ENCODE peak calls at places on chromosomes 7 and 10, in seven cellular contexts. H is AG04450, N is IMR-90, Q is uterus, P is upper lobe of right lung, K is endodermal cell, Y is MM.1S. M is an unnamed sample.

GRCh38 chr7:129370812-129371211 is 63.4 kb upstream of the STRIP2 start:
- DNase-seq in H (no peak), N (peak; percentile 26), Q (no peak), P (no peak), K (no peak), Y (no peak), M (no peak)

GRCh38 chr7:34430456-34430855 is 227.6 kb upstream of the NPSR1 start:
- DNase-seq in H (no peak), N (peak; percentile 44), Q (no peak), P (no peak), K (peak; percentile 58), Y (peak; percentile 50), M (no peak)

GRCh38 chr7:134752006-134752760 is 27.3 kb upstream of the CALD1 start:
- DNase-seq in H (no peak), N (peak; percentile 71), Q (no peak), P (no peak), K (no peak), Y (no peak), M (no peak)

GRCh38 chr10:58512470-58513188 is at the start of gene BICC1:
- DNase-seq in H (no peak), N (peak; percentile 38), Q (peak; percentile 66), P (peak; percentile 63), K (peak; percentile 77), Y (no peak), M (no peak)

GRCh38 chr7:104923010-104923421 is 91.0 kb upstream of the KMT2E start:
- DNase-seq in H (peak; percentile 59), N (peak; percentile 88), Q (peak; percentile 54), P (peak; percentile 76), K (peak; percentile 91), Y (peak; percentile 95), M (peak; percentile 60)

GRCh38 chr7:127066974-127067373 is 185.8 kb downstream of the GRM8 start:
- DNase-seq in H (no peak), N (no peak), Q (no peak), P (no peak), K (peak; percentile 72), Y (peak; percentile 43), M (no peak)

GRCh38 chr10:117860823-117861222 is 185.9 kb downstream of the RAB11FIP2 start:
- DNase-seq in H (no peak), N (peak; percentile 1), Q (no peak), P (no peak), K (no peak), Y (peak; percentile 48), M (no peak)

GRCh38 chr10:3185386-3185785 is 12.8 kb upstream of the PITRM1 start:
- DNase-seq in H (no peak), N (no peak), Q (no peak), P (no peak), K (no peak), Y (no peak), M (no peak)

GRCh38 chr7:33072471-33072870 is 9.9 kb upstream of the NT5C3A start:
- DNase-seq in H (peak; percentile 21), N (peak; percentile 78), Q (no peak), P (no peak), K (no peak), Y (no peak), M (no peak)

GRCh38 chr10:63273575-63273974 is 140.4 kb downstream of the NRBF2 start:
- DNase-seq in H (no peak), N (peak; percentile 30), Q (no peak), P (no peak), K (no peak), Y (no peak), M (no peak)

GRCh38 chr7:41085244-41085643 is 617.6 kb downstream of the INHBA start:
- DNase-seq in H (no peak), N (peak; percentile 73), Q (no peak), P (no peak), K (no peak), Y (no peak), M (no peak)

GRCh38 chr10:92714152-92714836 is 24.5 kb downstream of the HHEX start:
- DNase-seq in H (no peak), N (no peak), Q (no peak), P (no peak), K (no peak), Y (no peak), M (no peak)

GRCh38 chr10:70672993-70673928 is 955 bp downstream of the ADAMTS14 start:
- DNase-seq in H (peak; percentile 72), N (peak; percentile 75), Q (peak; percentile 65), P (no peak), K (no peak), Y (no peak), M (no peak)

GRCh38 chr7:136179154-136179553 is 202.0 kb upstream of the MTPN start:
- DNase-seq in H (no peak), N (no peak), Q (no peak), P (no peak), K (no peak), Y (no peak), M (no peak)

GRCh38 chr7:118845787-118846186 is 621.3 kb downstream of the ANKRD7 start:
- DNase-seq in H (no peak), N (no peak), Q (no peak), P (no peak), K (no peak), Y (no peak), M (no peak)

GRCh38 chr10:99966306-99966705 is 43.4 kb downstream of the DNMBP start:
- DNase-seq in H (no peak), N (peak; percentile 78), Q (no peak), P (no peak), K (no peak), Y (no peak), M (no peak)

GRCh38 chr7:121398246-121398645 is 2.1 kb upstream of the FAM3C start:
- DNase-seq in H (no peak), N (no peak), Q (no peak), P (no peak), K (no peak), Y (no peak), M (no peak)

GRCh38 chr10:127904931-127905622 is 1.8 kb upstream of the PTPRE start:
- DNase-seq in H (no peak), N (no peak), Q (no peak), P (no peak), K (peak; percentile 26), Y (no peak), M (no peak)

GRCh38 chr7:109503421-109503820 is 933.7 kb downstream of the DNAJB9 start:
- DNase-seq in H (no peak), N (no peak), Q (no peak), P (no peak), K (no peak), Y (no peak), M (no peak)

GRCh38 chr10:45243261-45243660 is 72.1 kb downstream of the OR13A1 start:
- DNase-seq in H (no peak), N (no peak), Q (no peak), P (no peak), K (no peak), Y (no peak), M (no peak)
- H3K9me3 ChIP-seq in H (no peaks in the 10 kb centered on the region), N (no peaks in the 10 kb centered on the region), Q (no peaks in the 10 kb centered on the region), P (no peaks in the 10 kb centered on the region), K (no peaks in the 10 kb centered on the region), Y (no peaks in the 10 kb centered on the region), M (no peaks in the 10 kb centered on the region)

GRCh38 chr10:227014-227413 is 91.8 kb downstream of the ZMYND11 start:
- DNase-seq in H (no peak), N (peak; percentile 39), Q (no peak), P (no peak), K (no peak), Y (no peak), M (no peak)

GRCh38 chr10:232061-232460 is 96.8 kb downstream of the ZMYND11 start:
- DNase-seq in H (no peak), N (no peak), Q (no peak), P (no peak), K (no peak), Y (no peak), M (no peak)

GRCh38 chr10:232878-233277 is 97.6 kb downstream of the ZMYND11 start:
- DNase-seq in H (no peak), N (no peak), Q (no peak), P (no peak), K (no peak), Y (no peak), M (no peak)

GRCh38 chr10:228366-228765 is 93.1 kb downstream of the ZMYND11 start:
- DNase-seq in H (no peak), N (no peak), Q (no peak), P (no peak), K (no peak), Y (no peak), M (no peak)

DNA sequence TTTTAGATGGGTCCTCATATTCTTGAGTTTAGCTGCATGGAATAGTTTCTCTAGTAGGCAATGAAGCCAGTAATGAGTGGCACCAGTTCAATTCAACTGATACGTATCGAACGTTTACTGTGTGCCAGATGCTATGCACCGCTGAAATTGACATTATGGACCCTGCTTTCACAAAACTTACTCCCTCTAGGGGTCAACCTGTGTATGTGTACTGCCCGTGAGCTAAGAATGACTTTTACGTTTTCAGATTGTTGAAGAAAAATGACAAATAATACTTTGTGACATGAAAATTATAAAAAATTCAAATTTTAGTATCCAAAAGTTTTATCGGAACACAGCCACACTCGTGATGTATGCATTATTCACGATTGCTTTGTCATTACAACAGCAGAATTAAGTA is 95.5 kb downstream of the ZMYND11 start:
- DNase-seq in H (no peak), N (no peak), Q (no peak), P (no peak), K (no peak), Y (no peak), M (no peak)
- TF ChIP-seq CTCF in H (peak; percentile 49), N (peak; percentile 36), Q (no peak), P (peak; percentile 43), K (peak; percentile 81), Y (peak; percentile 23), M (peak; percentile 50)

DNA sequence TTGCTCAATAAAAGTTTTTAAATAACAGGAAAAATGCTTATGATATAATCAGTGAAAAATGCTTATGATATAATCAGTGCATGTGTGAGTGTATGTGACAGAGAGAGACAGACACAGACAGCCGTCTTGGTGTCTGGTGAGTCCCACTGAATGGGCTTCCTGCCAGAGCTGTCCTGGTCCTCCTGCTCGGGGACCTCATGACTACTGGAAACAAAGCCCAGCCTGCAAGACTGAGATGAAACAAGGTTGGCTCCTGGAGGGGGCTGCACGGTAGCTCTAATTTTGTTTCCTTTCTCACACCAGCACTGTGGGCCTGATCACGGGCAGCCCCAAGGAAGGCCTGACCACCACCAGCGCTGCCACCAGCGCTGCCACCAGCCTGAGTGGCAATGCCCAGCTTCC is 57.3 kb downstream of the NRP1 start:
- DNase-seq in H (no peak), N (peak; percentile 47), Q (no peak), P (no peak), K (no peak), Y (no peak), M (no peak)
- H3K27ac ChIP-seq in H (peak overlapping the region; percentile 23), N (peak overlapping the region; percentile 36), Q (peak overlapping the region; percentile 20), P (no peak overlapping the region), K (peak overlapping the region; percentile 45), Y (no peak overlapping the region), M (no peak overlapping the region)

DNA sequence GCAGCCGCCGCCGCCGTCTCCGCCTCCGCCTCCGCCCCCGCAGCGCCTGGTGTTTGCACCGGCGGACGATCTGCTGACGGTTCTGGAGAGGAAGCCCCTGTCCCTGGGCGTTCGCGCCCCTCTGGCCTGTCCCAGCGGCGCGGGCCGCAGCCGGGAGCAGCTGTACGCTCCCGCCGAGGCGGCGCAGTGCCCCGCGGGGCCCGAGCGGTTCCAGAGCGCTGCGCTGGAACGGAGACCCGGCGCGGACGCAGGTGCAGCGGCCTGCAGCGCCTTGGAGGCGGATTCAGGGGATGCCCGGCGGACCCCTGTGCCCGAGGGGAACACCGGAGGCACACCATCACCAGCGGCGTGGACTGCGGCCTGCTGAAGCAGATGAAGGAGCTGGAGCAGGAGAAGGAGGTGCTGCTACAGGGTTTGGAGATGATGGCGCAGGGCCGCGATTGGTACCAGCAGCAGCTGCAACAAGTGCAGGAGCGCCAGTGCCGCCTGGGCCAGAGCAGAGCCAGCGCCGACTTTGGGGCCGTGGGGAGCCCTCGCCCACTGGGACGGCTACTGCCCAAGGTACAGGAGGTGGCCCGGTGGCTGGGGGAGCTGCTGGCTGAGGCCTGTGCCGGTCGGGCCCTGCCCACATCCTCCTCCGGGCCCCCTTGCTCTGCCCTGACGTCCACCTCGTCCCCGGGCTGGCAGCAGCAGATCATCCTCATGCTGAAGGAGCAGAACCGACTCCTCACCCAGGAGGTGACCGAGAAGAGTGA is 24.8 kb upstream of the ZNF735 start:
- DNase-seq in H (no peak), N (no peak), Q (no peak), P (no peak), K (no peak), Y (no peak), M (no peak)
- H3K9me3 ChIP-seq in H (peaks cover 49% of the 10 kb centered on the region), N (peaks cover 18% of the 10 kb centered on the region), Q (no peaks in the 10 kb centered on the region), P (no peaks in the 10 kb centered on the region), K (peaks cover 32% of the 10 kb centered on the region), Y (no peaks in the 10 kb centered on the region), M (no peaks in the 10 kb centered on the region)